ENCODE peak calls at places on chromosomes 2 and 18, in six cellular contexts. S is PC-9; A is NCI-H1105 treated with DMSO at 0.1 percent for 48 hours; L is effector memory CD8-positive, alpha-beta T cell; E is cardiac fibroblast; I is mesenchymal stem cell. W is an unnamed sample.

GRCh38 chr18:48719988-48720654 is 181.3 kb downstream of the CTIF start:
- DNase-seq in I (peak; percentile 45), A (no peak), L (no peak), S (no peak), E (peak; percentile 14), W (no peak)

GRCh38 chr18:49920731-49921130 is 107.4 kb upstream of the ACAA2 start:
- DNase-seq in I (no peak), E (no peak), S (no peak), L (no peak), A (no peak), W (no peak)

GRCh38 chr2:10478916-10479315 is 30.8 kb upstream of the ODC1 start:
- DNase-seq in E (no peak), L (no peak), I (no peak), S (no peak), A (no peak), W (no peak)

GRCh38 chr2:129827251-129827894 is 152.1 kb upstream of the RAB6C start:
- DNase-seq in E (no peak), A (no peak), I (no peak), S (no peak), L (no peak), W (no peak)

GRCh38 chr2:219446101-219446504 is 11.5 kb downstream of the SPEG start:
- DNase-seq in S (no peak), I (peak; percentile 82), L (no peak), E (peak; percentile 62), A (no peak), W (no peak)

GRCh38 chr2:85705680-85706039 is 11.5 kb downstream of the GNLY start:
- DNase-seq in S (peak; percentile 89), A (no peak), I (peak; percentile 96), L (no peak), E (peak; percentile 98), W (no peak)

GRCh38 chr18:59172664-59173249 is 33.1 kb downstream of the SEC11C start:
- DNase-seq in S (no peak), I (no peak), E (no peak), A (peak; percentile 26), L (no peak), W (no peak)

GRCh38 chr18:45839415-45840395 is 14.2 kb downstream of the SIGLEC15 start:
- DNase-seq in A (peak; percentile 35), L (peak; percentile 12), E (peak; percentile 86), S (peak; percentile 61), I (peak; percentile 71), W (no peak)

GRCh38 chr18:78735131-78736014 is 244.2 kb upstream of the SALL3 start:
- DNase-seq in A (no peak), I (no peak), E (no peak), S (no peak), L (no peak), W (no peak)

GRCh38 chr2:3101704-3102055 is 275.9 kb downstream of the EIPR1 start:
- DNase-seq in A (no peak), I (no peak), L (no peak), E (no peak), S (no peak), W (no peak)

GRCh38 chr2:204131621-204132020 is 195.1 kb downstream of the ICOS start:
- DNase-seq in E (no peak), S (no peak), I (no peak), A (no peak), L (no peak), W (no peak)

GRCh38 chr18:8489761-8490160 is 119.5 kb upstream of the RAB12 start:
- DNase-seq in E (no peak), S (no peak), L (no peak), A (no peak), I (no peak), W (no peak)

GRCh38 chr2:207484444-207485391 is 45.0 kb upstream of the CREB1 start:
- DNase-seq in L (no peak), S (no peak), E (peak; percentile 35), A (no peak), I (no peak), W (no peak)

GRCh38 chr2:158781562-158781961 is 13.6 kb upstream of the DAPL1 start:
- DNase-seq in A (no peak), L (no peak), E (peak; percentile 78), S (no peak), I (peak; percentile 80), W (no peak)

GRCh38 chr18:55422456-55423185 is 165.4 kb downstream of the TCF4 start:
- DNase-seq in L (no peak), I (no peak), A (peak; percentile 82), E (peak; percentile 71), S (no peak), W (no peak)

GRCh38 chr2:229133155-229133772 is 137.8 kb downstream of the PID1 start:
- DNase-seq in A (peak; percentile 71), L (no peak), E (peak; percentile 73), S (no peak), I (peak; percentile 36), W (no peak)

GRCh38 chr18:62881509-62882016 is 166.2 kb downstream of the PHLPP1 start:
- DNase-seq in L (no peak), I (peak; percentile 84), S (peak; percentile 97), E (peak; percentile 97), A (peak; percentile 93), W (no peak)